ENCODE peak calls at places on chromosomes 3 and 15, in ten cellular contexts. W is foreskin fibroblast, I is cardiac muscle cell, T is GM12865, F is epithelial cell of esophagus, Y is choroid plexus epithelial cell, R is thyroid gland, G is kidney, C is AG04450, L is RWPE2. Q is an unnamed sample.

GRCh38 chr3:129576514-129577345 is 29.7 kb downstream of the PLXND1 start:
- DNase-seq in W (no peak), L (no peak), R (no peak), T (peak; percentile 85), G (peak; percentile 88), Y (no peak), I (no peak), F (no peak), C (no peak), Q (no peak)

GRCh38 chr15:34716111-34716510 is 38.7 kb downstream of the GJD2 start:
- DNase-seq in G (no peak), R (no peak), Y (no peak), C (no peak), W (no peak), T (no peak), F (no peak), L (no peak), I (no peak), Q (no peak)

GRCh38 chr3:52106951-52107611 is 47.1 kb downstream of the POC1A start:
- DNase-seq in L (no peak), C (no peak), F (peak; percentile 89), G (peak; percentile 32), R (no peak), T (no peak), Y (no peak), W (no peak), I (no peak), Q (no peak)

GRCh38 chr3:106117490-106117858 is 248.7 kb upstream of the CBLB start:
- DNase-seq in F (peak; percentile 83), I (no peak), G (no peak), C (no peak), L (no peak), T (no peak), R (no peak), W (no peak), Y (no peak), Q (no peak)

GRCh38 chr3:58688563-58688962 is 22.0 kb upstream of the FAM3D start:
- DNase-seq in T (no peak), C (no peak), R (no peak), L (no peak), W (no peak), Y (no peak), I (no peak), G (no peak), F (no peak), Q (no peak)

GRCh38 chr3:152183473-152183872 is 85.3 kb upstream of the MBNL1 start:
- DNase-seq in G (no peak), I (peak; percentile 63), F (no peak), Y (peak; percentile 73), L (no peak), T (peak; percentile 75), C (no peak), R (peak; percentile 34), W (peak; percentile 19), Q (peak; percentile 48)

GRCh38 chr3:33318709-33319380 is 41.6 kb downstream of the FBXL2 start:
- DNase-seq in C (no peak), T (peak; percentile 27), W (peak; percentile 36), L (no peak), Y (peak; percentile 41), I (no peak), R (no peak), G (no peak), F (no peak), Q (peak; percentile 29)

GRCh38 chr15:73633991-73634495 is 854 bp upstream of the NPTN start:
- DNase-seq in W (peak; percentile 95), I (peak; percentile 90), T (no peak), G (no peak), L (peak; percentile 87), C (peak; percentile 85), F (peak; percentile 94), R (no peak), Y (peak; percentile 96), Q (peak; percentile 94)

GRCh38 chr3:82100378-82100777 is 338.9 kb upstream of the GBE1 start:
- DNase-seq in I (no peak), Y (no peak), T (no peak), L (peak; percentile 69), R (no peak), W (no peak), F (peak; percentile 94), G (no peak), C (no peak), Q (peak; percentile 14)

GRCh38 chr3:52483577-52484495 is 11.3 kb upstream of the STAB1 start:
- DNase-seq in Y (peak; percentile 63), L (no peak), T (no peak), W (peak; percentile 78), I (peak; percentile 55), G (no peak), F (peak; percentile 68), C (peak; percentile 41), R (no peak), Q (peak; percentile 58)

GRCh38 chr3:170730071-170730812 is 139.8 kb downstream of the RPL22L1 start:
- DNase-seq in R (no peak), C (no peak), T (no peak), Y (no peak), W (no peak), L (no peak), F (no peak), I (peak; percentile 73), G (no peak), Q (no peak)

GRCh38 chr3:123447749-123448502 is 964 bp downstream of the ADCY5 start:
- DNase-seq in G (no peak), Y (no peak), W (peak; percentile 28), I (no peak), L (no peak), T (no peak), R (no peak), C (no peak), F (peak; percentile 33), Q (no peak)
- TF ChIP-seq CTCF in G (peak; percentile 29), Y (no peak), W (no peak), I (no peak), L (peak; percentile 47), T (no peak), R (no peak), C (no peak), F (no peak), Q (no peak)

DNA sequence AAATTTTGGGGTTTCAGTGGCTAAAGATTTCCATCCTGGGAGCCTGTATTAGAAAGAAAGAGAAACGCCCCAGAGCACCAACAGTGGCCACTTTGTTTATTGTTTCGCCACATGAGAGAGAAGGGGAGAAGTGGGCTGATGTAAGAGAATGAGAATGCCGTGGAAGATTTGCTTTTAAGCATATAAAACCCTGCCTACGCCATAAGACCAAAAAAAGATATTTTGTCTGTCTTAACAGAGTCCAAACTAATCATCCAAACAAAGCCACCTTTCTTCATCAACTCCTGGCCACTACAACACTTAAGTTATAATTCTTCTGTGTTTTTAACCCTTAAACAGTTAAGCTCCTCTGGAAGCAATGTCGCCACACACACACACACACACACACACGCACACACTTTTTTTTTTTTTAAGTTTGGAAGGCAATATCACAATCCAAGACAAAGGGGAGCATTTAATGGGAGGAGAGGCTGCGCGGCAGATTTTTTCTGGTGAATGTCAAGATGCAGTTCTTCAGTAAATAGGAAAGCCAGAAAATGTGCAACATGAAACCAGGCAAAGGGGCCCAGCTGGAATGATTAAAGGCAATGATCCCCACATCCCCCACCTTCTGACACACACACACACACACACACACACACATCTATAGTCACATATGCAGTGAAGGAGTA is 19.3 kb downstream of the EID1 start:
- DNase-seq in R (no peak), Y (peak; percentile 86), W (peak; percentile 82), I (peak; percentile 84), F (no peak), L (no peak), G (no peak), T (no peak), C (peak; percentile 48), Q (peak; percentile 83)
- H3K4me3 ChIP-seq in R (no peak overlapping the region), Y (peak overlapping the region; percentile 54), W (peak overlapping the region; percentile 21), I (no peak overlapping the region), F (no peak overlapping the region), L (no peak overlapping the region), G (no peak overlapping the region), T (no peak overlapping the region), C (peak overlapping the region; percentile 31), Q (peak overlapping the region; percentile 22)

GRCh38 chr3:127486337-127486944 is 104.1 kb downstream of the TPRA1 start:
- DNase-seq in T (no peak), W (no peak), L (peak; percentile 51), G (no peak), F (no peak), I (no peak), R (no peak), Y (no peak), C (no peak), Q (no peak)
- TF ChIP-seq CTCF in T (no peak), W (no peak), L (no peak), G (no peak), F (no peak), I (no peak), R (no peak), Y (no peak), C (no peak), Q (no peak)

GRCh38 chr3:112047264-112047663 is 12.7 kb downstream of the TMPRSS7 start:
- DNase-seq in Y (no peak), W (no peak), C (no peak), G (no peak), L (no peak), R (no peak), T (peak; percentile 10), I (no peak), F (peak; percentile 15), Q (no peak)

GRCh38 chr3:112046599-112046998 is 12.1 kb downstream of the TMPRSS7 start:
- DNase-seq in C (no peak), F (peak; percentile 66), Y (peak; percentile 21), G (no peak), T (no peak), I (no peak), R (no peak), W (peak; percentile 50), L (no peak), Q (peak; percentile 16)

GRCh38 chr3:112038863-112039262 is 4.3 kb downstream of the TMPRSS7 start:
- DNase-seq in R (no peak), L (no peak), I (peak; percentile 14), C (no peak), F (peak; percentile 83), G (no peak), Y (peak; percentile 53), T (peak; percentile 17), W (no peak), Q (no peak)

GRCh38 chr3:112042842-112043280 is 8.3 kb downstream of the TMPRSS7 start:
- DNase-seq in C (no peak), G (no peak), R (no peak), F (peak; percentile 29), W (no peak), I (no peak), L (no peak), Y (no peak), T (no peak), Q (no peak)

DNA sequence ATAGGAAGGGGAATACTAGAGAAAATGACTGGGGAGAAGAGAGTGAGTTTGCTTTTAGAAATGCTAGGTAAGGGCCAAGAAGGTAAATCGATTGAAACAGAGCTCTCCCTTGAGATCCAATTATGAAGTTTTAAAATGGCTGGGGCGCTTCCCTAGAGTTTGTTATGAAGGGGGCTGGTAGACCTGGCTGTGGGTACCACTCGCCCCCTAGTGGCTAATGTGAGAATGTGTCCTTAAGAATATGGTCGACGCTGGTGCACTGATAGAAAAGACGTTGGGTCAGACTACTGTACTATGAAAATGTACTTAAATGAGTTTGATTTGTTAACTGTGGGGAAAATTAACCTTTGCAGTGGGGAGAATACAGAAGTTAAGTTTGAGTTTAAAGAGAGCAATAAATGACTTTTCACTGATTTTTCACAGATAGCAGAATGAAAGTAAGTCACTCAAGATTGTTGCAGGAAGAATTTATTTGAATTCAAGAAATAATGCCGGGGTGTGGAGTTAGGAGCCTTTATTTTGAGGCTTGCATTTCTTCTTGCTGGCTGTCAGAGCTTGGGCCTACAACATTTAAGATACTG is 9.2 kb downstream of the TMPRSS7 start:
- DNase-seq in G (no peak), C (peak; percentile 44), Y (peak; percentile 89), L (no peak), T (peak; percentile 77), I (peak; percentile 87), R (peak; percentile 39), F (peak; percentile 75), W (peak; percentile 84), Q (peak; percentile 79)
- H3K4me3 ChIP-seq in G (peak overlapping the region; percentile 32), C (no peak overlapping the region), Y (peak overlapping the region; percentile 7), L (no peak overlapping the region), T (peak overlapping the region; percentile 15), I (no peak overlapping the region), R (no peak overlapping the region), F (no peak overlapping the region), W (no peak overlapping the region), Q (no peak overlapping the region)

Q was measured in astrocyte of the spinal cord.